ENCODE peak calls at places on chromosomes 11 and 22, in ten cellular contexts. K is T-helper 1 cell; I is kidney tubule cell; S is AG10803; C is COLO829; M is fibroblast of lung; T is midbrain; Z is lung; P is stimulated activated CD4-positive, alpha-beta T cell treated with anti-CD3 and anti-CD28 coated beads, Interleukin-1b, Interleukin-23, amount 100 ng/mL, for 1 hour; J is HT1080. L is an unnamed sample.

GRCh38 chr11:1195690-1196515 is 27.0 kb upstream of the MUC5B start:
- DNase-seq in K (no peak), I (no peak), S (no peak), C (no peak), M (no peak), T (no peak), Z (no peak), P (no peak), J (no peak), L (no peak)

GRCh38 chr11:125923012-125923579 is 18.8 kb downstream of the DDX25 start:
- DNase-seq in K (no peak), I (peak), S (peak), C (peak), M (peak), T (peak), Z (peak), P (peak), J (peak), L (peak)

GRCh38 chr11:28529540-28530410 is 421.6 kb downstream of the METTL15 start:
- DNase-seq in K (no peak), I (peak), S (peak), C (peak), M (peak), T (peak), Z (no peak), P (no peak), J (peak), L (no peak)

GRCh38 chr11:92225563-92226308 is 1.1 kb downstream of the FAT3 start:
- DNase-seq in K (no peak), I (no peak), S (peak), C (no peak), M (peak), T (peak), Z (no peak), P (no peak), J (no peak), L (no peak)

GRCh38 chr22:25622011-25622410 is 57.5 kb downstream of the GRK3 start:
- DNase-seq in K (no peak), I (no peak), S (peak), C (no peak), M (peak), T (no peak), Z (no peak), P (no peak), J (no peak), L (no peak)

GRCh38 chr11:73189315-73189714 is 28.8 kb upstream of the P2RY2 start:
- DNase-seq in K (no peak), I (no peak), S (no peak), C (no peak), M (no peak), T (peak), Z (no peak), P (no peak), J (no peak), L (no peak)

GRCh38 chr22:37259540-37260029 is 15.5 kb upstream of the RAC2 start:
- DNase-seq in K (no peak), I (peak), S (peak), C (peak), M (peak), T (peak), Z (no peak), P (no peak), J (no peak), L (no peak)

GRCh38 chr11:47453365-47453764 is 4.4 kb upstream of the RAPSN start:
- DNase-seq in K (no peak), I (no peak), S (no peak), C (no peak), M (no peak), T (no peak), Z (no peak), P (no peak), J (peak), L (no peak)

GRCh38 chr11:120522021-120522420 is 10.5 kb downstream of the GRIK4 start:
- DNase-seq in K (no peak), I (no peak), S (no peak), C (no peak), M (no peak), T (no peak), Z (no peak), P (no peak), J (no peak), L (no peak)

GRCh38 chr11:794766-795637 is 3.1 kb downstream of the SLC25A22 start:
- DNase-seq in K (no peak), I (peak), S (no peak), C (no peak), M (no peak), T (no peak), Z (no peak), P (no peak), J (no peak), L (no peak)

GRCh38 chr11:54930930-54931329 is 224.3 kb downstream of the OR4A5 start:
- DNase-seq in K (no peak), I (no peak), S (no peak), C (no peak), M (no peak), T (no peak), Z (no peak), P (no peak), J (no peak), L (no peak)

GRCh38 chr11:47433157-47433556 is 6.9 kb upstream of the PSMC3 start:
- DNase-seq in K (no peak), I (no peak), S (peak), C (no peak), M (no peak), T (no peak), Z (no peak), P (no peak), J (no peak), L (no peak)

GRCh38 chr11:20337526-20338154 is 25.9 kb upstream of the HTATIP2 start:
- DNase-seq in K (no peak), I (peak), S (no peak), C (peak), M (peak), T (peak), Z (no peak), P (no peak), J (peak), L (no peak)

GRCh38 chr11:117882539-117882938 is 6.1 kb upstream of the FXYD6 start:
- DNase-seq in K (no peak), I (no peak), S (no peak), C (no peak), M (no peak), T (no peak), Z (no peak), P (no peak), J (no peak), L (no peak)

GRCh38 chr11:61021661-61022212 is 50.3 kb downstream of the CD6 start:
- DNase-seq in K (peak), I (peak), S (no peak), C (no peak), M (no peak), T (no peak), Z (no peak), P (peak), J (no peak), L (peak)

GRCh38 chr11:130831506-130832385 is 84.5 kb downstream of the SNX19 start:
- DNase-seq in K (no peak), I (no peak), S (no peak), C (no peak), M (no peak), T (no peak), Z (no peak), P (no peak), J (no peak), L (no peak)

GRCh38 chr11:27329867-27330632 is 33.0 kb downstream of the CCDC34 start:
- DNase-seq in K (no peak), I (no peak), S (no peak), C (no peak), M (no peak), T (no peak), Z (no peak), P (no peak), J (no peak), L (no peak)